ENCODE peak calls at places on chromosomes 5 and 9, in nine cellular contexts. I, T, G, K, V, N, H, L and X are unnamed samples.

GRCh38 chr9:68530618-68531017 is 10.1 kb downstream of the TMEM252 start:
- DNase-seq in I (peak; percentile 79), T (peak; percentile 55), G (peak; percentile 61), K (peak; percentile 80), V (peak; percentile 5), N (no peak), H (no peak), L (peak; percentile 85), X (no peak)

GRCh38 chr5:1406681-1407640 is 38.3 kb downstream of the SLC6A3 start:
- DNase-seq in I (peak; percentile 63), T (no peak), G (no peak), K (no peak), V (no peak), N (no peak), H (no peak), L (no peak), X (no peak)

GRCh38 chr9:99056876-99057664 is 47.8 kb upstream of the TGFBR1 start:
- DNase-seq in I (no peak), T (no peak), G (no peak), K (no peak), V (no peak), N (no peak), H (no peak), L (no peak), X (no peak)

GRCh38 chr9:74499770-74500583 is 2.8 kb downstream of the RORB start:
- DNase-seq in I (peak; percentile 66), T (peak; percentile 51), G (no peak), K (no peak), V (peak; percentile 28), N (no peak), H (no peak), L (no peak), X (no peak)

GRCh38 chr9:21813575-21814473 is 11.4 kb downstream of the MTAP start:
- DNase-seq in I (no peak), T (peak; percentile 80), G (peak; percentile 66), K (peak; percentile 79), V (peak; percentile 52), N (no peak), H (peak; percentile 64), L (peak; percentile 68), X (peak; percentile 82)

GRCh38 chr5:54703091-54703490 is 185.5 kb downstream of the SNX18 start:
- DNase-seq in I (no peak), T (no peak), G (no peak), K (no peak), V (no peak), N (no peak), H (no peak), L (no peak), X (no peak)

GRCh38 chr5:114473541-114473940 is 111.7 kb downstream of the KCNN2 start:
- DNase-seq in I (no peak), T (no peak), G (peak; percentile 80), K (no peak), V (no peak), N (no peak), H (no peak), L (peak; percentile 45), X (peak; percentile 89)

GRCh38 chr5:77431286-77431685 is 60.8 kb downstream of the WDR41 start:
- DNase-seq in I (no peak), T (no peak), G (no peak), K (no peak), V (no peak), N (no peak), H (no peak), L (no peak), X (no peak)

GRCh38 chr5:160640417-160640816 is 211.6 kb downstream of the ATP10B start:
- DNase-seq in I (no peak), T (no peak), G (no peak), K (no peak), V (no peak), N (no peak), H (no peak), L (no peak), X (no peak)

GRCh38 chr5:53126514-53126913 is 17.0 kb upstream of the MOCS2 start:
- DNase-seq in I (no peak), T (no peak), G (no peak), K (no peak), V (no peak), N (no peak), H (no peak), L (no peak), X (no peak)

GRCh38 chr5:16934123-16934522 is 2.0 kb downstream of the MYO10 start:
- DNase-seq in I (peak; percentile 80), T (peak; percentile 92), G (peak; percentile 74), K (peak; percentile 25), V (peak; percentile 83), N (no peak), H (peak; percentile 77), L (peak; percentile 79), X (peak; percentile 50)

GRCh38 chr5:38287124-38287523 is 28.8 kb downstream of the EGFLAM start:
- DNase-seq in I (no peak), T (no peak), G (no peak), K (no peak), V (no peak), N (no peak), H (no peak), L (no peak), X (no peak)

GRCh38 chr5:54881286-54882005 is 103.9 kb downstream of the ESM1 start:
- DNase-seq in I (no peak), T (no peak), G (no peak), K (no peak), V (no peak), N (no peak), H (no peak), L (no peak), X (no peak)

GRCh38 chr5:139414601-139415121 is 10.8 kb upstream of the SPATA24 start:
- DNase-seq in I (no peak), T (no peak), G (no peak), K (no peak), V (no peak), N (no peak), H (no peak), L (no peak), X (no peak)

GRCh38 chr9:110947645-110948044 is 90.6 kb downstream of the LPAR1 start:
- DNase-seq in I (no peak), T (no peak), G (no peak), K (no peak), V (no peak), N (no peak), H (no peak), L (no peak), X (no peak)

DNA sequence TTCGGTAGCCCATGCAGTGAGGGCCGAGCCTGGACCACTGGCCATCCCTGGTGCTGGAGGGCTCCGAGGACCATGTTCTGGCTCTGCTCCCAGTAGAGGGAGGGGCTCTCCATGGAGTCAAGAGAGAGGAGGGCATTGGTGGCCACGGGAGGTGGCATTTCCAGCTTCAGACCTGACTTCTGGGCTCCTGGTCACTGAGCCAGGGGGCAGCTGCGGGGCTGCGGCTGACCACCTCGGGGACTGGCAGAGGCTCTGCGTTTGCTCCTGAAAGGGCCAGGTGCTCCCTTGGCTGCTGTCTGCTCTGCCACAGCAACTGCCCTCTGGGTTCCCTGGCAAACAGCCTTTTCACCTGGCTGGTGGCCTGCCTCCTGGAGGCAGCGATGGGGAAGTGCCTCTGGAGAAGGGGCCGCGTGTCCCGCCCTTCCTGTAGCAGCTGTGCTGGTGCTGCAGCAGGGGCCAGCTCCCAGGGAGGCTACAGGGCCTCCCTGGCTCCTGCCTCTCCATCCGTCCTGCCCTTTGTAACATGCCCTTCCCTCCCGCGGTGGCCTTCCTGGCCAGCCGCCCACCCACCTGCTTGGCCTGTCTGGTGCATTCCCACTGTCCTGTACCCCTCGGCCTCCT is 144.6 kb downstream of the CACNA1B start:
- DNase-seq in I (peak; percentile 70), T (peak; percentile 88), G (peak; percentile 23), K (no peak), V (peak; percentile 22), N (no peak), H (no peak), L (no peak), X (no peak)
- TF ChIP-seq CTCF in I (no peak), T (peak; percentile 66), G (peak; percentile 7), K (peak; percentile 62), V (no peak), N (no peak), H (peak; percentile 78), L (no peak), X (no peak)

GRCh38 chr5:141681695-141682641 is at the start of gene ARAP3:
- DNase-seq in I (peak; percentile 96), T (peak; percentile 85), G (peak; percentile 96), K (peak; percentile 9), V (peak; percentile 91), N (peak; percentile 62), H (peak; percentile 38), L (peak; percentile 86), X (peak; percentile 63)
- TF ChIP-seq POLR2AphosphoS5 in I (peak; percentile 79), T (peak; percentile 56), G (no peak), K (no peak), V (peak; percentile 80), N (no peak), H (no peak), L (peak; percentile 14), X (no peak)

GRCh38 chr9:6735422-6735821 is 22.4 kb upstream of the KDM4C start:
- DNase-seq in I (no peak), T (no peak), G (no peak), K (no peak), V (no peak), N (no peak), H (no peak), L (no peak), X (no peak)

GRCh38 chr9:6733831-6734230 is 23.9 kb upstream of the KDM4C start:
- DNase-seq in I (no peak), T (no peak), G (no peak), K (no peak), V (no peak), N (no peak), H (no peak), L (no peak), X (no peak)

GRCh38 chr9:6733243-6733642 is 24.5 kb upstream of the KDM4C start:
- DNase-seq in I (peak; percentile 11), T (no peak), G (no peak), K (no peak), V (no peak), N (no peak), H (no peak), L (no peak), X (no peak)

GRCh38 chr9:6739218-6739617 is 18.6 kb upstream of the KDM4C start:
- DNase-seq in I (no peak), T (peak; percentile 47), G (no peak), K (peak; percentile 39), V (peak; percentile 33), N (no peak), H (no peak), L (no peak), X (no peak)
- TF ChIP-seq CTCF in I (peak; percentile 16), T (peak; percentile 63), G (no peak), K (peak; percentile 63), V (peak; percentile 52), N (peak; percentile 18), H (peak; percentile 33), L (no peak), X (peak; percentile 26)

DNA sequence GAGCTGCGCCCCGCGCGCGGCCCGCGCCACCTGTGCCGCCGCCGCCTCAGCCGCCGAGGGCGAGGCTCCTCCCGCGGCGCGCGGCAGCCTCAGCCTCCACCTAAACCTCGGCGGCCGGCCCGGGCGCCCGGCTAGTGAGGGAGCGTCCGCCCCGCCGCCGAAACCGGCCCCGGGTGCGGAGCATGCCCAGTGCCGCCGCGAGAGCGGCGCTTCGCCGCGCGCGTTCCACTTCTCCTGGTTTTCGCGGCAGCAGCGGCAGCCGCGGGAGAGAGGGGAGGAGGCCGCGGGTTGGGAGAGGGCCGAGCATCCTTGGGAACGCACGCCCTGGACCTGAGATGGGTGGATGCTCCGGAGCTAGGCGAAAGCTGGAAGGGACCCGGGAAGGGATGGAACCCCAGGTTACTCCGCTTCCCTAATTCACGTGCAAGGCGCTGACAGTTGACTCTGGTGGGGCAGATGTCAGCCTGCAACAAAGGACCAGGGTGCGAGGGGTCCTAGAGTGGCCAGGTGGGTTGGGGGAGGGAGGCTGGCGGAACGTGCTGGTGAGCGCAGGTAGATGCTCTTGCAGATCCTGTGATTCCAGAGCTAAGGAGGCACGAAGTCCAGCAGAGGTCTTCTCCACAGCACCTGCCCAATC is at the start of gene CTNND2:
- DNase-seq in I (peak; percentile 76), T (peak; percentile 94), G (no peak), K (no peak), V (peak; percentile 72), N (peak; percentile 76), H (no peak), L (no peak), X (peak; percentile 33)
- TF ChIP-seq POLR2AphosphoS5 in I (no peak), T (peak; percentile 18), G (no peak), K (no peak), V (no peak), N (no peak), H (no peak), L (no peak), X (no peak)